ENCODE peak calls at places on chromosomes 7 and 10, in five cellular contexts. I is HepG2, X is K562, B is SK-N-SH, G is GM12878. P is an unnamed sample.

GRCh38 chr10:113644185-113645120 is 19.4 kb downstream of the NRAP start:
- DNase-seq in X (no peak), G (no peak), I (peak; percentile 15), B (no peak), P (no peak)

GRCh38 chr10:103542764-103543616 is 49.5 kb downstream of the NEURL1 start:
- DNase-seq in G (peak; percentile 13), B (peak; percentile 82), X (peak; percentile 41), I (peak; percentile 14), P (peak; percentile 46)

GRCh38 chr7:19834566-19834965 is 61.1 kb upstream of the TMEM196 start:
- DNase-seq in I (no peak), B (no peak), X (no peak), G (no peak), P (no peak)

GRCh38 chr10:124728071-124728829 is 15.9 kb downstream of the FAM53B start:
- DNase-seq in X (no peak), B (no peak), I (no peak), G (no peak), P (no peak)

GRCh38 chr10:116053910-116054309 is 219.1 kb downstream of the GFRA1 start:
- DNase-seq in X (no peak), G (no peak), B (no peak), I (no peak), P (no peak)

GRCh38 chr7:151708610-151709009 is 168.3 kb downstream of the PRKAG2 start:
- DNase-seq in X (no peak), G (no peak), I (no peak), B (no peak), P (no peak)

GRCh38 chr7:33807779-33808482 is 97.4 kb upstream of the BMPER start:
- DNase-seq in B (peak; percentile 48), I (peak; percentile 69), G (no peak), X (peak; percentile 23), P (peak; percentile 10)

GRCh38 chr10:102497545-102497944 is 5.0 kb downstream of the ACTR1A start:
- DNase-seq in G (no peak), X (no peak), B (no peak), I (no peak), P (no peak)

GRCh38 chr7:100799037-100799896 is 28.1 kb downstream of the EPHB4 start:
- DNase-seq in X (peak; percentile 91), G (peak; percentile 5), I (peak; percentile 52), B (peak; percentile 80), P (no peak)

GRCh38 chr10:112815238-112816032 is 134.6 kb upstream of the TCF7L2 start:
- DNase-seq in G (no peak), I (peak; percentile 85), X (peak; percentile 12), B (no peak), P (no peak)

GRCh38 chr7:92834661-92835139 is 1.7 kb downstream of the CDK6 start:
- DNase-seq in X (peak; percentile 27), G (no peak), B (peak; percentile 62), I (no peak), P (no peak)

GRCh38 chr10:123200510-123200909 is 46.3 kb downstream of the BUB3 start:
- DNase-seq in X (no peak), B (no peak), G (no peak), I (no peak), P (no peak)

GRCh38 chr10:13092446-13093102 is 7.4 kb upstream of the OPTN start:
- DNase-seq in B (no peak), I (no peak), X (no peak), G (no peak), P (no peak)

GRCh38 chr7:138935438-138936079 is 45.6 kb downstream of the KIAA1549 start:
- DNase-seq in G (no peak), B (peak; percentile 89), X (peak; percentile 41), I (no peak), P (peak; percentile 55)

GRCh38 chr7:12436896-12437535 is 33.4 kb upstream of the VWDE start:
- DNase-seq in I (no peak), B (peak; percentile 28), G (no peak), X (peak; percentile 59), P (no peak)

GRCh38 chr10:114486938-114487814 is 82.9 kb upstream of the AFAP1L2 start:
- DNase-seq in X (peak; percentile 1), I (peak; percentile 32), G (no peak), B (peak; percentile 37), P (no peak)

GRCh38 chr10:28558923-28559508 is 26.1 kb downstream of the WAC start:
- DNase-seq in G (no peak), I (no peak), B (no peak), X (no peak), P (no peak)

GRCh38 chr10:79328737-79329504 is 18.3 kb upstream of the PPIF start:
- DNase-seq in G (no peak), X (no peak), B (no peak), I (no peak), P (no peak)
- TF ChIP-seq ZBTB33 in G (no peak), X (no peak), B (no peak), I (no peak), P (no peak)

DNA sequence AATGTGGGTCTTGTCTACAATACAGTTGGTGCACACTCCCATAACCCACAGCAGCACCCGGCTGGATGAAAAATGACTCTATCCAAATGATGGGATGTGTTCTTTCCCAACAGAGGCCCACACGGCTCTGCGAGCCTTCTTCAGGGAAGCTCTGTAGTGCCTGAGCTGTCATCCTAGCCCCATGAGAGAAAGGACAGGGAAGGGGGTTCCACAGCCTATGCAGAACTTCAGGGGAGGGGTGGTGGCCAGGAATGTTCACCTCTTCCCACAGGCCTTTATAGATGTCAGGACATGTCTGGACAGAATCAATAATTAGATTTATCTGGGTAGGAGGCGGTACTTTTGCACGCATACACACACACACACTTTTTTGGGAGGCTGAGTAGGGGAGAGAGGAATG is 109.0 kb downstream of the JCAD start:
- DNase-seq in G (no peak), B (no peak), X (no peak), I (no peak), P (no peak)
- TF ChIP-seq ZBTB33 in G (no peak), B (no peak), X (no peak), I (no peak), P (no peak)

DNA sequence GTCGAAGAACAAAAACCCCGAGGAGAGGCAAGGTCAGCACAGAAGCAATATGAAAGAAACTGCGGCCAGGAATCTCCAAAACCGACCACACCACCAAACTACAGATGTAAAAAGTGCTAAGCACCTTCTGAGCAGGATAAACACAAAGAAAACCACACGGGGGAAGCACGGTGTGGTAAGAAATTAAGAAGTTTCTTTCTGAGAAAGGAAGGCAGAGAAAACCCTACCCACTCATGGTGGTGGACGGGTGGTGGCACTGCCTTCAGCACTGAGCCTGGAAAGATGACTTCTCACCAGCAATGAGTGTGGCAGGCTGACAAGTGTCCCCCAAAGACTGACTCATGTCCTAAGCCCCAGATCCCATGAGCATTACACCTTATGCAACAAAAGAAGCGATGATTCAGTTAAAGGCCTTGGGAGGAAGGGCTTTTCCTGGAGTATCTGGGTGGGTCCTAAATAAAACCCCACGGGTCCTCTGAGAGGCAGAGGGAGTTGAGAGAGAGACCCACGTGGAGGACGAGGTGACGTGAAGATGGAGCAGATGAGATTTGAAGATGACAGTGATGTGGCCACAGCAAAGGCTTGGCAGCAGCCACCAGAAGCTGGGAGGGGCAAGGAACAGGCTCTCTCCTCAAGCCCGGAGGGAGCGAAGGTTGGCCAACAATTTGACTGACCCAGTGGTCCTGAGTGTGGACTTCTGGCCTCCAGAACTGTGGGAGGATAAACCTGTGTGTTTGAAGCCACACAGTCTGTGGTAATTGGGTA is 124.9 kb downstream of the DLG5 start:
- DNase-seq in G (peak; percentile 53), I (no peak), B (no peak), X (no peak), P (no peak)
- TF ChIP-seq ZBTB33 in G (no peak), I (no peak), B (no peak), X (no peak), P (no peak)

GRCh38 chr7:130359276-130359857 is 14.8 kb downstream of the CPA5 start:
- DNase-seq in G (no peak), B (no peak), I (no peak), X (no peak), P (no peak)

GRCh38 chr7:130360518-130360917 is 15.9 kb downstream of the CPA5 start:
- DNase-seq in G (no peak), I (no peak), X (no peak), B (no peak), P (no peak)

GRCh38 chr7:130356121-130356759 is 11.6 kb downstream of the CPA5 start:
- DNase-seq in X (no peak), I (peak; percentile 57), B (peak; percentile 42), G (no peak), P (peak; percentile 68)

GRCh38 chr7:130358471-130358870 is 13.9 kb downstream of the CPA5 start:
- DNase-seq in G (no peak), B (no peak), X (no peak), I (no peak), P (no peak)

DNA sequence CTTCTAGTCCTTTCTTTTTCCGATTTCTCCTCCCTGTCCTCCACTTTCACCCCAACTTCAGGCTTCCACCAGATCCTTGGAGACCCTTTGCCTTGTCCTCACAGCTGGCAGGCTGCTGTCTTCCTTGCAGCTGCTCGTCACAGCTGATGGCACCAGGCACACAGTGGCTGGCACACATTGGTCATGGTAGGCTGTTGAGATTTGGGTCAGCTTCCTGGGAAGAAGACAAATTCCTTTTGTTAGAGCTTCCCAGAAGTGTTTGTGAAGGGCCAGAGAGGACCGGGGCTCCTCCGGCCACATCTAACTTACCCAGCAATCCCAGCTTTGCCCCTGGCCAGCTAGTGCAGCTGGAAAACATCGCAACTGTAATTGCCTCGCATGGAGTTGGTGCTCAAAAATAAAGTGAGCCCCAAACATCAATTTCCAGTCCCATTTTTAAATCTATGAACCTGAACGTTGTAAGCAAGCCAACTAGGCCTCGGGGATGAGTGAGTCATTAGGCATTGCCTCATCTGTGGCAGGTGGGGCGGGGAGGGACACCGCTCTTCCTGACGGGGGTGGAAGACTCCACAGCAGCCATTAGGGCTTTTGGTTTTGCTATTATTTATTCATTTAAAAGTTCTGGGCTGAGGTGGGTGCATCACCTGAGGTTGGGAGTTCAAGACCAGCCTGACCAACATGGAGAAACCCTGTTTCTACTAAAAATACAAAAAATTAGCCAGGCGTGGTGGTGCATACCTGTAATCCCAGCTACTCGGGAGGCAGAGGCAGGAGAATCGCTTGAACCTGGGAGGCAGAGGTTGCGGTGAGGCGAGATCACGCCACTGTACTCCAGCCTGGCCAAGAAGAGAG is 12.4 kb downstream of the CPA5 start:
- DNase-seq in I (no peak), G (no peak), X (peak; percentile 55), B (peak; percentile 25), P (peak; percentile 53)
- TF ChIP-seq ZBTB33 in I (no peak), G (no peak), X (no peak), B (no peak), P (no peak)

GRCh38 chr10:67241435-67241834 is 315.6 kb downstream of the LRRTM3 start:
- DNase-seq in G (no peak), X (no peak), I (peak; percentile 72), B (no peak), P (no peak)
- TF ChIP-seq ZBTB33 in G (no peak), X (no peak), I (no peak), B (no peak), P (no peak)

GRCh38 chr7:159146084-159146858 is 1.6 kb upstream of the VIPR2 start:
- DNase-seq in B (no peak), I (no peak), G (no peak), X (no peak), P (no peak)
- TF ChIP-seq ZBTB33 in B (no peak), I (no peak), G (no peak), X (no peak), P (no peak)

DNA sequence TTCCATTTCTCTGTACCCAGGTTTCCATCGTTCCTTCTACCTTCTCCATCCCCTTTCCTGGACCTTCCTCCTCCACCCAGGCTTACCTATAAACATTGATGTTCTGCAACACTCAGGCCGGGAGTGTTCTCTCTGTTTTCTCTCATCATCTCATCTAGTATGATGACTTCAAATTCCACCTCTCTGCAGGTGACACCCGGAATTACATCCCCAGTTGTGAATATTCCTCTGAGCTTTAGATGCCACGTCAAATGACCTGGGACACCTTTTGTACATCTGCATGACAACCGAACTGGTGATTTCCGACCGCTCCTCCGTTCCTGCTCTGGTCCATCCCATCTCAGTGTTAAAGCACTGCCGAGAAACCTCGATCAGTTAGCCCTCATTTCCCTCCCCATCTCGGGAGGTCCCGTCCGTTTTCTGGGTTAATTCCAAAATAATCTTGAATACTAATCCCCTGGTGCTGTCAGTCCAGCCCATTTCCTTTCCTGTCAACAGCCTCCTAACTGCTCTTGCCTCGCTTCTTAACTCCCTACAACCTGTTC is 76.7 kb upstream of the SAMD8 start:
- DNase-seq in G (no peak), X (no peak), I (no peak), B (no peak), P (no peak)
- TF ChIP-seq ZBTB33 in G (no peak), X (no peak), I (no peak), B (no peak), P (no peak)

P was measured in HCT116.